ENCODE peak calls at places on chromosomes 2 and 18, in nine cellular contexts. One of them, this sample, is unnamed.

GRCh38 chr2:24214880-24215279 is 40.0 kb downstream of the FAM228A start:
- DNase-seq in NCI-H2107: no peak
- DNase-seq in epithelial cell of esophagus: no peak
- DNase-seq in pons: no peak
- DNase-seq in cardiac fibroblast: no peak
- DNase-seq in stimulated activated CD8-positive, alpha-beta memory T cell treated with anti-CD3 and anti-CD28 coated beads, Interleukin-4, amount 100 ng/mL, for 4 hours: no peak
- DNase-seq in BJ: no peak
- DNase-seq in T-helper 9 cell: no peak
- DNase-seq in CD4-positive, alpha-beta T cell: no peak
- DNase-seq in this sample: no peak

GRCh38 chr2:99803846-99804245 is 314.0 kb upstream of the REV1 start:
- DNase-seq in stimulated activated CD8-positive, alpha-beta memory T cell treated with anti-CD3 and anti-CD28 coated beads, Interleukin-4, amount 100 ng/mL, for 4 hours: no peak
- DNase-seq in T-helper 9 cell: no peak
- DNase-seq in CD4-positive, alpha-beta T cell: no peak
- DNase-seq in BJ: peak
- DNase-seq in NCI-H2107: no peak
- DNase-seq in cardiac fibroblast: no peak
- DNase-seq in epithelial cell of esophagus: no peak
- DNase-seq in pons: no peak
- DNase-seq in this sample: no peak

GRCh38 chr2:67982956-67983355 is 79.8 kb downstream of the C1D start:
- DNase-seq in T-helper 9 cell: no peak
- DNase-seq in CD4-positive, alpha-beta T cell: no peak
- DNase-seq in BJ: no peak
- DNase-seq in NCI-H2107: no peak
- DNase-seq in epithelial cell of esophagus: no peak
- DNase-seq in cardiac fibroblast: no peak
- DNase-seq in stimulated activated CD8-positive, alpha-beta memory T cell treated with anti-CD3 and anti-CD28 coated beads, Interleukin-4, amount 100 ng/mL, for 4 hours: no peak
- DNase-seq in pons: no peak
- DNase-seq in this sample: no peak

GRCh38 chr2:173119069-173119807 is 43.6 kb downstream of the MAP3K20 start:
- DNase-seq in cardiac fibroblast: peak
- DNase-seq in stimulated activated CD8-positive, alpha-beta memory T cell treated with anti-CD3 and anti-CD28 coated beads, Interleukin-4, amount 100 ng/mL, for 4 hours: no peak
- DNase-seq in epithelial cell of esophagus: no peak
- DNase-seq in CD4-positive, alpha-beta T cell: no peak
- DNase-seq in T-helper 9 cell: no peak
- DNase-seq in BJ: no peak
- DNase-seq in pons: no peak
- DNase-seq in NCI-H2107: no peak
- DNase-seq in this sample: no peak

GRCh38 chr2:142722569-142722968 is 154.9 kb upstream of the KYNU start:
- DNase-seq in BJ: peak
- DNase-seq in T-helper 9 cell: no peak
- DNase-seq in stimulated activated CD8-positive, alpha-beta memory T cell treated with anti-CD3 and anti-CD28 coated beads, Interleukin-4, amount 100 ng/mL, for 4 hours: no peak
- DNase-seq in pons: no peak
- DNase-seq in CD4-positive, alpha-beta T cell: no peak
- DNase-seq in epithelial cell of esophagus: no peak
- DNase-seq in NCI-H2107: no peak
- DNase-seq in cardiac fibroblast: peak
- DNase-seq in this sample: peak

GRCh38 chr2:33425660-33426059 is 50.8 kb upstream of the RASGRP3 start:
- DNase-seq in stimulated activated CD8-positive, alpha-beta memory T cell treated with anti-CD3 and anti-CD28 coated beads, Interleukin-4, amount 100 ng/mL, for 4 hours: no peak
- DNase-seq in NCI-H2107: no peak
- DNase-seq in BJ: no peak
- DNase-seq in CD4-positive, alpha-beta T cell: no peak
- DNase-seq in epithelial cell of esophagus: peak
- DNase-seq in pons: no peak
- DNase-seq in cardiac fibroblast: peak
- DNase-seq in T-helper 9 cell: no peak
- DNase-seq in this sample: peak

GRCh38 chr2:8576525-8577157 is 105.2 kb upstream of the ID2 start:
- DNase-seq in cardiac fibroblast: no peak
- DNase-seq in pons: peak
- DNase-seq in CD4-positive, alpha-beta T cell: no peak
- DNase-seq in BJ: no peak
- DNase-seq in T-helper 9 cell: no peak
- DNase-seq in epithelial cell of esophagus: no peak
- DNase-seq in NCI-H2107: no peak
- DNase-seq in stimulated activated CD8-positive, alpha-beta memory T cell treated with anti-CD3 and anti-CD28 coated beads, Interleukin-4, amount 100 ng/mL, for 4 hours: no peak
- DNase-seq in this sample: no peak

GRCh38 chr18:10361660-10362059 is 92.8 kb upstream of the APCDD1 start:
- DNase-seq in cardiac fibroblast: no peak
- DNase-seq in CD4-positive, alpha-beta T cell: no peak
- DNase-seq in NCI-H2107: no peak
- DNase-seq in BJ: no peak
- DNase-seq in epithelial cell of esophagus: no peak
- DNase-seq in stimulated activated CD8-positive, alpha-beta memory T cell treated with anti-CD3 and anti-CD28 coated beads, Interleukin-4, amount 100 ng/mL, for 4 hours: no peak
- DNase-seq in T-helper 9 cell: no peak
- DNase-seq in pons: no peak
- DNase-seq in this sample: no peak